ENCODE peak calls at places on chromosomes 12 and 14, in six cellular contexts. Z, J, C, F, E and W are unnamed samples.

GRCh38 chr14:84976805-84977204 is 553.1 kb upstream of the FLRT2 start:
- DNase-seq in E (no peak), C (no peak), J (no peak), Z (no peak), F (no peak), W (no peak)

GRCh38 chr12:27549801-27550652 is 26.0 kb downstream of the PPFIBP1 start:
- DNase-seq in E (peak; percentile 85), J (peak; percentile 91), C (peak; percentile 93), Z (no peak), F (peak; percentile 91), W (peak; percentile 90)

GRCh38 chr14:39488600-39488999 is 56.4 kb upstream of the FBXO33 start:
- DNase-seq in J (no peak), E (no peak), C (no peak), F (no peak), Z (no peak), W (no peak)

GRCh38 chr12:51819851-51820720 is 28.4 kb downstream of the FIGNL2 start:
- DNase-seq in J (no peak), E (no peak), Z (no peak), F (peak; percentile 43), C (no peak), W (no peak)

GRCh38 chr14:99939421-99939820 is 125.8 kb upstream of the EVL start:
- DNase-seq in J (no peak), Z (no peak), C (no peak), E (no peak), F (no peak), W (no peak)

GRCh38 chr14:33986804-33987203 is 35.9 kb upstream of the EGLN3 start:
- DNase-seq in J (no peak), Z (no peak), C (no peak), E (no peak), F (no peak), W (no peak)

GRCh38 chr14:70804556-70805162 is 4.7 kb downstream of the MAP3K9 start:
- DNase-seq in Z (no peak), F (no peak), E (no peak), J (no peak), C (no peak), W (no peak)

GRCh38 chr14:91140672-91141071 is 26.8 kb downstream of the DGLUCY start:
- DNase-seq in C (no peak), E (peak; percentile 66), F (no peak), Z (peak; percentile 16), J (no peak), W (no peak)

DNA sequence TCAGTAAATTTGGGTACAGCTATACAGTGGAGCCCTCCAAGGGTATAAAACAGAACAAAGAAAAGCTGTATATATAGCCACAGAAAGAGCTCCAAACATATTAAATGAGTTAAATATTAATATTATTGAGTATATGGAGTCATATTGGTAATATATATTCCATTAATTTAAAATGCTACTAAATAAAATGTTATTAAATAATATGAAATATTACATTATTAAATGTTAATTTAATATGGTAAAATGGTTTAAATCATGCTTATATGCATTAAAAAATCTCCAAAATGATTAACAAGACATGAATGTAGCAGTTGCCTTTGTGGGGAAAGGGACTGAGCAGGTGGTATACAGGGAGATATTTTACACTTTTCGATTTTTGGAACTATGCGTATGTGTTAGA is 164.0 kb downstream of the PELI2 start:
- DNase-seq in F (no peak), E (no peak), J (no peak), Z (no peak), C (no peak), W (no peak)
- H3K4me1 ChIP-seq in F (no peaks in the 10 kb centered on the region), E (no peaks in the 10 kb centered on the region), J (no peaks in the 10 kb centered on the region), Z (no peaks in the 10 kb centered on the region), C (no peaks in the 10 kb centered on the region), W (no peaks in the 10 kb centered on the region)

GRCh38 chr12:126212827-126213226 is 1147.6 kb downstream of the AACS start:
- DNase-seq in F (no peak), C (no peak), J (no peak), E (no peak), Z (no peak), W (no peak)
- H3K9me3 ChIP-seq in F (no peaks in the 10 kb centered on the region), C (no peaks in the 10 kb centered on the region), J (no peaks in the 10 kb centered on the region), E (no peaks in the 10 kb centered on the region), Z (no peaks in the 10 kb centered on the region), W (no peaks in the 10 kb centered on the region)

DNA sequence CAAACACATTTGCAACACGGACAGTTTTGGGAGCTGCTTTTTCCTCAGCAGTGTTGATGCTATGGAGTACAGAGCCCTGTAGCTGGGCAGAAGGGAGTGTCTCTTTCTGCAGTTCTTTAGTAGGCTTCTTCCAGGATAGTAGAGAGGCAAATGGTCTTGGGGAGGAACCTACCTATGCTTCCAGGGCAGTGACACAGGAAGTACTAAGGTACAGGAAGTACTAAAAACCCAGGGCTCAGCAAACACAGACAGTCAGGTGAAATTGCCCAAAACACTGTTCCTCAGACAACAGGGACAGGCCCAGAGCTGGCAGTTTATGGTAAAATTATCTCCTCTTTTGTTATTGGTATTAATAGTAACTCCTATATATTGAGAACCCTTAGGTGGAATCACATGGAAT is 217.6 kb downstream of the TTC8 start:
- DNase-seq in Z (no peak), J (no peak), F (no peak), C (no peak), E (peak; percentile 11), W (no peak)
- H3K27ac ChIP-seq in Z (no peak overlapping the region), J (no peak overlapping the region), F (no peak overlapping the region), C (no peak overlapping the region), E (no peak overlapping the region), W (no peak overlapping the region)

DNA sequence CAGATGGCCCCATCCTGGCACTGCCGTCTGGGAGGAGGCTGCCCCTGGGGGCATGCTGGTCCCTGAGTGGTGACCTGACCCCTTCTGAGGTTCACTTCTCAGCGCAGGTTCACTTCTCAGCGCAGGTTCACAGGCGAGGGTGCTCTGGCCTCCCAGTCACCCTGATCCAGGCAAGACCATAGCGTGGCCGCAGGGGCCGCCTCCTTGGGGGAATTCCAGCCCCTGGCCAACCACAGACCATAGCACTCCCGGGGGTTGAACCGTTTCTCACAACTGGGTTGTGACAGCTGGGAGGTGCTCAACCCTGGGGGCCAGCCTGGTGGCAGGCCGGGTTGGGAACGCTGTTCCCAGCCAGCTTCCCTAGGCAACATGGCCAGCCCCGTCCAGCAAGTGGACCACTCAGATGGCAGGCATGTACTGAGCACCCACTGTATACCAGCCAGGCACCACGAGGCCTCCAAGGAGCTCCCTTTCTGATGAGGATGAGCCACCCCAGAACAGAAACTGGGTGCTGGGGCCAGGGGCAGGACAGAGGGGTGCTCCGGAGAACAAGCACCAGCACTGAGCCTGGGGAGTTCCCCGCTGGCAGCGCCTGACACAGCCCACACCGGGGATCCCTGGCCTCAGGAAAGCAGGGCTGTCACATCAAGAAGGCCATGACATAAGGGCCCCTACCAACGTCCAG is 28.3 kb upstream of the ZFP36L1 start:
- DNase-seq in E (no peak), Z (no peak), C (no peak), J (no peak), F (no peak), W (no peak)
- H3K4me1 ChIP-seq in E (peaks cover 4% of the 10 kb centered on the region), Z (peaks cover 71% of the 10 kb centered on the region), C (peaks cover 11% of the 10 kb centered on the region), J (peaks cover 24% of the 10 kb centered on the region), F (peaks cover 17% of the 10 kb centered on the region), W (peaks cover 15% of the 10 kb centered on the region)

GRCh38 chr14:106201376-106201775 is 675.0 kb downstream of the TMEM121 start:
- DNase-seq in F (no peak), C (no peak), Z (no peak), E (no peak), J (no peak), W (peak; percentile 29)
- H3K9me3 ChIP-seq in F (no peaks in the 10 kb centered on the region), C (no peaks in the 10 kb centered on the region), Z (no peaks in the 10 kb centered on the region), E (no peaks in the 10 kb centered on the region), J (no peaks in the 10 kb centered on the region), W (no peaks in the 10 kb centered on the region)

GRCh38 chr12:132723015-132723763 is 12.5 kb downstream of the PGAM5 start:
- DNase-seq in J (no peak), C (no peak), Z (no peak), F (peak; percentile 81), E (no peak), W (no peak)

GRCh38 chr12:132723764-132724140 is 13.1 kb downstream of the PGAM5 start:
- DNase-seq in J (no peak), C (no peak), Z (no peak), F (no peak), E (no peak), W (no peak)

GRCh38 chr12:132726386-132726785 is 15.7 kb downstream of the PGAM5 start:
- DNase-seq in F (no peak), Z (no peak), J (no peak), E (no peak), C (no peak), W (no peak)

GRCh38 chr12:132727091-132727794 is 16.6 kb downstream of the PGAM5 start:
- DNase-seq in E (no peak), Z (no peak), J (no peak), F (no peak), C (no peak), W (no peak)

DNA sequence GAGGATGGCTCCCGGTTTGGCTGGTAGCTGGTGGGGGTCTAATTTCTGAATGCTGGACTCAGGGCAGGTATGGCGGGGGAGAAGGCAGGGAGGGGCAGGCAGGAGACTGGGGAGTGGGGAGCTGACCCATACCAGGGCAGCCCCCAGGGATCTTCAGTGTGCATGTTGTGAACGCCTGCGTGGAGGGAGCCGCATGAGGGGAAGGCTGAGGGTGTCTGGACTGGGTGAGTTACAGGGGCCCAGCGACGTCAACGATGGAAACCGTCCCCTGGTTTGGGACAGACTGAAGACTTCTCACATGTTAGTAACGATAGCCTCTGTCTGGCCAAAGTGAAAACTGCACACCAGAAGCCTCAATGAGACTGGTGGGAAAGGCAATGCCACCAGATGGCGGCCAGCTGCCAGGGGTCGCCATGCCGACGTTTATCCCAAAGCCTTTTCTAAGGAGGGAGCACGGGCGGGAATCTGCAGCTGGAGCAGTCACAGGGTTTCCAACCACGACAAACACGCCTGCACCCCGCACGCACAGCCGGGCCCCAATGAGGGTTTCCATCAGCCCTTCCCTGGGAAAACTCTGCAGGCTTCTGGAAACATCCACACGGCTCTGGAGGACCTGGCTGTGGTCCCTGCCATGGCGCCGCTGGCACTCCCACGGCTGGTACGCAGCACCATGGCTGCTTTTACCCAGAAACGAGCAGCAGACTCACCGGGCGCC is 14.0 kb downstream of the PGAM5 start:
- DNase-seq in E (no peak), J (no peak), C (no peak), Z (no peak), F (no peak), W (no peak)
- H3K27ac ChIP-seq in E (no peak overlapping the region), J (no peak overlapping the region), C (no peak overlapping the region), Z (no peak overlapping the region), F (no peak overlapping the region), W (no peak overlapping the region)

DNA sequence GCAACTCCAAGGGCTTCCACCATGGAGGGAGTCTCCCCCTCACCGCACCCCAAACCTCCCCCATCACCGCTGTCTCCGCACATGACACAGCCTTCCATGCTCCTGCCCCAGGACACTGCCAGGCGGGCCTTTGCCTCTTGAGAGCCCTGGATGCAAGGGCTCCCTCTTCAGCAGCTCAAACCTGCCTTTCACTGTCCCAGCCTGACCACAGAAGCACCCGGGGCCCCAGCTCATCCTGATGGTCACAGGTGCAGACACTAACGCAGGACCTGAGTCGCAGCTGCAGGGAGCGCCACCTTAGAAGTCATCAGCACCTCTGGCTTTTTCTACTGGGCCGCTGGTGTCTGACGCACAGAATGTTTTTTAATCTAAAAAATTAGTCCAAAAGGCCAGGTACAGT is 54.0 kb downstream of the SYNE3 start:
- DNase-seq in C (no peak), F (no peak), E (no peak), J (no peak), Z (peak; percentile 76), W (no peak)
- H3K4me1 ChIP-seq in C (peaks cover 3% of the 10 kb centered on the region), F (peaks cover 32% of the 10 kb centered on the region), E (no peaks in the 10 kb centered on the region), J (peaks cover 15% of the 10 kb centered on the region), Z (peaks cover 49% of the 10 kb centered on the region), W (peaks cover 22% of the 10 kb centered on the region)

GRCh38 chr12:1203735-1204019 is 212.7 kb downstream of the ERC1 start:
- DNase-seq in Z (peak; percentile 18), C (no peak), E (no peak), F (no peak), J (no peak), W (no peak)
- H3K9me3 ChIP-seq in Z (peaks cover 2% of the 10 kb centered on the region), C (peaks cover 2% of the 10 kb centered on the region), E (no peaks in the 10 kb centered on the region), F (no peaks in the 10 kb centered on the region), J (no peaks in the 10 kb centered on the region), W (peaks cover 2% of the 10 kb centered on the region)

GRCh38 chr12:1184402-1184801 is 193.4 kb downstream of the ERC1 start:
- DNase-seq in Z (no peak), E (no peak), J (no peak), C (no peak), F (no peak), W (no peak)
- H3K27ac ChIP-seq in Z (no peak overlapping the region), E (no peak overlapping the region), J (no peak overlapping the region), C (no peak overlapping the region), F (no peak overlapping the region), W (no peak overlapping the region)